ENCODE peak calls at places on chromosomes 12 and 14, in four cellular contexts. One of them, this sample, is unnamed.

GRCh38 chr12:28065889-28066630 is 93.5 kb upstream of the PTHLH start:
- DNase-seq in K562: no peak
- DNase-seq in HepG2: no peak
- DNase-seq in GM12878: no peak
- DNase-seq in this sample: no peak

GRCh38 chr14:50806241-50806933 is 24.6 kb downstream of the NIN start:
- DNase-seq in GM12878: no peak
- DNase-seq in K562: no peak
- DNase-seq in HepG2: no peak
- DNase-seq in this sample: no peak

GRCh38 chr14:23883684-23884540 is 69.7 kb upstream of the DHRS4 start:
- DNase-seq in K562: no peak
- DNase-seq in GM12878: no peak
- DNase-seq in HepG2: peak
- DNase-seq in this sample: no peak

GRCh38 chr12:121911824-121912585 is 6.4 kb upstream of the CFAP251 start:
- DNase-seq in HepG2: no peak
- DNase-seq in K562: no peak
- DNase-seq in GM12878: no peak
- DNase-seq in this sample: no peak

GRCh38 chr14:54186821-54187365 is 209.9 kb upstream of the CDKN3 start:
- DNase-seq in K562: no peak
- DNase-seq in GM12878: no peak
- DNase-seq in HepG2: no peak
- DNase-seq in this sample: no peak

GRCh38 chr12:115452751-115453281 is 768.8 kb upstream of the TBX3 start:
- DNase-seq in K562: no peak
- DNase-seq in GM12878: no peak
- DNase-seq in HepG2: no peak
- DNase-seq in this sample: no peak

GRCh38 chr12:48977290-48978281 is 536 bp upstream of the WNT1 start:
- DNase-seq in GM12878: no peak
- DNase-seq in K562: peak
- DNase-seq in HepG2: peak
- DNase-seq in this sample: no peak

GRCh38 chr12:50442178-50442908 is 41.7 kb downstream of the LARP4 start:
- DNase-seq in GM12878: no peak
- DNase-seq in K562: no peak
- DNase-seq in HepG2: no peak
- DNase-seq in this sample: no peak

GRCh38 chr12:87856-88255 is 21.3 kb downstream of the IQSEC3 start:
- DNase-seq in HepG2: no peak
- DNase-seq in K562: no peak
- DNase-seq in GM12878: no peak
- DNase-seq in this sample: no peak

GRCh38 chr14:33655421-33655820 is 295.5 kb downstream of the EGLN3 start:
- DNase-seq in GM12878: no peak
- DNase-seq in K562: no peak
- DNase-seq in HepG2: no peak
- DNase-seq in this sample: no peak

GRCh38 chr14:35963209-35963608 is 137.1 kb downstream of the BRMS1L start:
- DNase-seq in HepG2: peak
- DNase-seq in GM12878: no peak
- DNase-seq in K562: peak
- DNase-seq in this sample: peak

GRCh38 chr14:55701638-55702037 is 121.6 kb downstream of the KTN1 start:
- DNase-seq in HepG2: no peak
- DNase-seq in GM12878: peak
- DNase-seq in K562: no peak
- DNase-seq in this sample: no peak

GRCh38 chr12:78087363-78087675 is 256.6 kb downstream of the NAV3 start:
- DNase-seq in GM12878: no peak
- DNase-seq in HepG2: no peak
- DNase-seq in K562: no peak
- DNase-seq in this sample: no peak

GRCh38 chr12:47779943-47780504 is 7.0 kb downstream of the SLC48A1 start:
- DNase-seq in K562: no peak
- DNase-seq in GM12878: no peak
- DNase-seq in HepG2: no peak
- DNase-seq in this sample: no peak

GRCh38 chr12:19398376-19399363 is 40.6 kb upstream of the AEBP2 start:
- DNase-seq in HepG2: no peak
- DNase-seq in GM12878: no peak
- DNase-seq in K562: no peak
- DNase-seq in this sample: no peak

GRCh38 chr12:8829128-8829524 is 6.7 kb downstream of the A2ML1 start:
- DNase-seq in HepG2: no peak
- DNase-seq in K562: no peak
- DNase-seq in GM12878: no peak
- DNase-seq in this sample: no peak

GRCh38 chr12:47362131-47362686 is 282.4 kb upstream of the AMIGO2 start:
- DNase-seq in HepG2: no peak
- DNase-seq in GM12878: no peak
- DNase-seq in K562: no peak
- DNase-seq in this sample: no peak

GRCh38 chr12:42589465-42590323 is at the start of gene PRICKLE1:
- DNase-seq in HepG2: no peak
- DNase-seq in K562: peak
- DNase-seq in GM12878: no peak
- DNase-seq in this sample: no peak

GRCh38 chr14:54812661-54813060 is 90.0 kb downstream of the GCH1 start:
- DNase-seq in GM12878: no peak
- DNase-seq in K562: no peak
- DNase-seq in HepG2: no peak
- DNase-seq in this sample: no peak

GRCh38 chr14:50920482-50921225 is 23.6 kb downstream of the PYGL start:
- DNase-seq in HepG2: peak
- DNase-seq in K562: no peak
- DNase-seq in GM12878: no peak
- DNase-seq in this sample: no peak

GRCh38 chr12:68673788-68674187 is 13.0 kb upstream of the NUP107 start:
- DNase-seq in GM12878: no peak
- DNase-seq in HepG2: no peak
- DNase-seq in K562: no peak
- DNase-seq in this sample: no peak
- TF ChIP-seq SP1 in GM12878: no peak
- TF ChIP-seq SP1 in HepG2: no peak
- TF ChIP-seq SP1 in K562: no peak
- TF ChIP-seq SP1 in this sample: no peak

GRCh38 chr12:98423963-98424362 is 91.4 kb upstream of the TMPO start:
- DNase-seq in K562: no peak
- DNase-seq in HepG2: no peak
- DNase-seq in GM12878: no peak
- DNase-seq in this sample: no peak

GRCh38 chr12:98421336-98421735 is 94.1 kb upstream of the TMPO start:
- DNase-seq in GM12878: no peak
- DNase-seq in K562: no peak
- DNase-seq in HepG2: no peak
- DNase-seq in this sample: no peak

GRCh38 chr12:98424726-98425401 is 90.5 kb upstream of the TMPO start:
- DNase-seq in HepG2: peak
- DNase-seq in GM12878: no peak
- DNase-seq in K562: peak
- DNase-seq in this sample: peak

GRCh38 chr12:98422359-98422758 is 93.0 kb upstream of the TMPO start:
- DNase-seq in K562: no peak
- DNase-seq in HepG2: no peak
- DNase-seq in GM12878: no peak
- DNase-seq in this sample: no peak

GRCh38 chr12:98422809-98423208 is 92.6 kb upstream of the TMPO start:
- DNase-seq in HepG2: peak
- DNase-seq in GM12878: no peak
- DNase-seq in K562: no peak
- DNase-seq in this sample: no peak
- TF ChIP-seq MAX in HepG2: no peak
- TF ChIP-seq MAX in GM12878: no peak
- TF ChIP-seq MAX in K562: no peak
- TF ChIP-seq MAX in this sample: no peak

GRCh38 chr14:102926104-102926503 is 3.6 kb downstream of the AMN start:
- DNase-seq in HepG2: no peak
- DNase-seq in K562: no peak
- DNase-seq in GM12878: no peak
- DNase-seq in this sample: no peak
- TF ChIP-seq RAD21 in HepG2: no peak
- TF ChIP-seq RAD21 in K562: no peak
- TF ChIP-seq RAD21 in GM12878: no peak
- TF ChIP-seq RAD21 in this sample: no peak

GRCh38 chr12:88579572-88579940 is 715 bp downstream of the KITLG start:
- DNase-seq in K562: no peak
- DNase-seq in HepG2: no peak
- DNase-seq in GM12878: no peak
- DNase-seq in this sample: no peak
- TF ChIP-seq SP1 in K562: no peak
- TF ChIP-seq SP1 in HepG2: no peak
- TF ChIP-seq SP1 in GM12878: no peak
- TF ChIP-seq SP1 in this sample: no peak

DNA sequence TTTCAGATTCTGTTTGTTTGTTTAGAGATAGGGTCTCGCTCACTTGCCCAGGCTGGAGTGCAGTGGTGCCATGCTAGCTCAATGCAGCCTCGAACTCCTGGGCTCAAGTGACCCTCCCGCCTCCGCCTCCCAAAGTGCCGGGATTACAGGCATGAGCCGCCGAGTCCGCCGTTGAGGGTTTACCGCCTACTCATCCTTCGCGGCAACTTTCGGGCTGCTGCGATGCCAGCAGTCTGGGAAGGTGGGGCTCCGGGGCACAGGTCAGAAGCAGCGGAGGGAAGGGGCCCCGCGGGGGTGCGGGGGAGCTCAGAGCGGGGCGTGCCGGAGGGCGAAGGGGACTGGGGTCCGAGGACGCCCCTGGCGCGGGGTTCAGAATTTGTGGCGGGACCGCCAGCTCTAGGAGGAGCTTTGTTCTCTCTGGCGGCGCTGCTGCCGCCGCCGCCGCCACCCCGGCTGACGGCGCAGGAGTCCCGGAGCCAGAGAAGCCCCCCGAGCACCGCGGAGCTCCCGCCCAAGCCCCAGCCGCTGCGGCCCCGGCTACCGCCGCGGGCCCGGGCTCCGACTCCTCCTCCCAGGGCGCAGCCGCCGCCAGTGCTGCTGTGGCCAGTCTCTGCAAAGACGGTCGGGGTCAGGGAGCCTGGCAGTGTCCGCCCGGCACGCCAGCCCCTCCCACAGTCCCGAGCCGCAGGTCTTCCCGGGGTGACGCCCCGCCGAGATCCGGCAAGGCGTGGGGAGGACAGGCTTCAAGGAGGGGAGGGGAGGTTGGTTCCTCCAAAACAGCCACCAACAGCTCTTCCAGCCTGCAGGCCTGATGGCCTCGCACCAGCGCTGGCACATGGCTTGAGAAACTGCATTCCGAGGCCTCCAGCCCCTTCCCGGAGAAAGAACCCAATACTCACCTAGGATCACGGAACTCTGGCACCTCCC is 10.9 kb upstream of the KRT77 start:
- DNase-seq in HepG2: no peak
- DNase-seq in K562: peak
- DNase-seq in GM12878: no peak
- DNase-seq in this sample: no peak
- TF ChIP-seq MAX in HepG2: no peak
- TF ChIP-seq MAX in K562: no peak
- TF ChIP-seq MAX in GM12878: no peak
- TF ChIP-seq MAX in this sample: no peak

GRCh38 chr12:53217930-53218307 is 10.9 kb upstream of the ITGB7 start:
- DNase-seq in GM12878: no peak
- DNase-seq in K562: no peak
- DNase-seq in HepG2: no peak
- DNase-seq in this sample: no peak

GRCh38 chr12:53219956-53220856 is 11.8 kb downstream of the RARG start:
- DNase-seq in HepG2: peak
- DNase-seq in GM12878: no peak
- DNase-seq in K562: peak
- DNase-seq in this sample: peak

GRCh38 chr12:53218551-53219114 is 11.6 kb upstream of the ITGB7 start:
- DNase-seq in GM12878: no peak
- DNase-seq in K562: no peak
- DNase-seq in HepG2: no peak
- DNase-seq in this sample: no peak

GRCh38 chr12:53220857-53221202 is 11.2 kb downstream of the RARG start:
- DNase-seq in GM12878: peak
- DNase-seq in HepG2: peak
- DNase-seq in K562: peak
- DNase-seq in this sample: peak

DNA sequence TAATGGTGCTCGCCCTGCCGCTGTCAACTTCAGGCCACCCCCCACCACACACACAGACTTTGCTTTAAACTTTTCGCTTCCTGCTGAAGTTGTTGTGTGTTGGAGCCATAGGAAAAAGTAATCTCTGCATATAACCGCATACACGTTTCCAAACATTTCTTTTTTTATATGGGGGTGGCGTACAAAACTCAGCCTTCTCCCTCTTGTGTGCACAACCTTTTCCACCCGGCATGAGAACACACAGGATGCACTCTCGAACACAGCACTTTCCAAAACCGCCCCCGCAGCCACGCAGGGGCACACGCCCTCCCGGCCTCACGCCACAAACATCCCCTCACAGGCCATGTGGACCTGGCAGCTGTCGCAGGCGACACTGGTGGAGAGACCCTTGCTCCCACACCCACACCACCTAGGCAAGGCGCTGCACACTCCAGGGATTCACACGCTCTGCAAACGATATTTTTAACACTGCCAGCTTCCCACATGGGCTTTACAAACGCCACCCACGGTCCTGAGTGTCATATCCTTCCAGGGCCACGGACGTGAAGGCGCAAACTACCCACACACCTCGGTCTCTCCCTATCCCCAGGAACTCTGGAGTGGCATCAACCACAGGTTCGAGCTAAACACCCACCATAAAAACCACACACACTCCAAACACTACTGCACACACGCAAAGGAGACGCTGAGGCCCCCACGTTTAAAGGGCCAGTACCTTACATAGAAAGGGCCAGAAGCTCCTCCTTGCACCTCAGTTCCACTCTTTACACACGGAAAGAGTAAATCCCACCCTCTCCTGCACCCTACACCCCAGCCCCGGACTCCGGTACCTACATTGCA is 12.3 kb upstream of the ITGB7 start:
- DNase-seq in HepG2: no peak
- DNase-seq in GM12878: no peak
- DNase-seq in K562: peak
- DNase-seq in this sample: no peak
- TF ChIP-seq RAD21 in HepG2: no peak
- TF ChIP-seq RAD21 in GM12878: no peak
- TF ChIP-seq RAD21 in K562: no peak
- TF ChIP-seq RAD21 in this sample: no peak

DNA sequence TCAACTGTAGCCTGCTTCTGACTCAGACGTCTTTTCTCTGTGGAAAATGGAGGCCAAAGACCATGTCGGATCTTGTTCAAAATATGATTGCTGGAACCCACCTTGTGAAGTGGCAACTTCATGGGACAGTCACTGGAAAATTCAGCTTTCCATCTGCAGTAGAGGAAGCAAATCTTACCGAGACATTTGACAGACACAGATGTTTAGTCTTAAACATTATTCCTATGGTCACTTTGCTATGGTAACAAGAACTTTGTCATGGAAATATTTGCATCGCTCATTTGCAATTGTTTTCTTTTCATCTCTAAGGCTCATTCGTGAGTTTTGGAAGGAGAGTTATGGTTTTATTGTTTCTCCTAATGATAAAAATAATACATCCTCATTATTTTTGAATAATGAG is 98.3 kb upstream of the HIF1A start:
- DNase-seq in K562: no peak
- DNase-seq in HepG2: no peak
- DNase-seq in GM12878: no peak
- DNase-seq in this sample: no peak
- TF ChIP-seq SP1 in K562: no peak
- TF ChIP-seq SP1 in HepG2: no peak
- TF ChIP-seq SP1 in GM12878: no peak
- TF ChIP-seq SP1 in this sample: no peak

This sample was measured in HCT116.